ENCODE peak calls at places on chromosomes 12 and 14, in four cellular contexts. O, U, I and V are unnamed samples.

GRCh38 chr12:115097406-115097805 is 413.4 kb upstream of the TBX3 start:
- DNase-seq in O (no peak), U (no peak), I (no peak), V (no peak)

GRCh38 chr14:21097616-21098133 is 780 bp downstream of the ZNF219 start:
- DNase-seq in O (peak; percentile 66), U (no peak), I (no peak), V (no peak)

GRCh38 chr12:59548930-59549329 is 46.9 kb upstream of the SLC16A7 start:
- DNase-seq in O (no peak), U (no peak), I (no peak), V (no peak)

GRCh38 chr12:102595315-102595714 is 115.0 kb upstream of the IGF1 start:
- DNase-seq in O (no peak), U (no peak), I (no peak), V (no peak)

GRCh38 chr14:102490456-102490855 is 19.1 kb downstream of the ANKRD9 start:
- DNase-seq in O (peak; percentile 42), U (no peak), I (no peak), V (no peak)

GRCh38 chr14:104749111-104749649 is 3.8 kb upstream of the SIVA1 start:
- DNase-seq in O (peak; percentile 73), U (peak; percentile 58), I (no peak), V (no peak)

GRCh38 chr14:51080622-51081021 is 14.3 kb downstream of the TRIM9 start:
- DNase-seq in O (no peak), U (no peak), I (no peak), V (no peak)

GRCh38 chr12:80690090-80690489 is 17.3 kb upstream of the MYF6 start:
- DNase-seq in O (no peak), U (no peak), I (no peak), V (no peak)

GRCh38 chr12:8905546-8905945 is 8.8 kb upstream of the PHC1 start:
- DNase-seq in O (no peak), U (no peak), I (peak; percentile 43), V (no peak)

GRCh38 chr12:31368666-31369361 is 42.9 kb upstream of the SINHCAF start:
- DNase-seq in O (no peak), U (no peak), I (no peak), V (no peak)

GRCh38 chr12:88922816-88923215 is 342.5 kb upstream of the KITLG start:
- DNase-seq in O (no peak), U (no peak), I (no peak), V (no peak)

GRCh38 chr12:97536353-97536752 is 73.7 kb downstream of the RMST start:
- DNase-seq in O (no peak), U (no peak), I (no peak), V (no peak)

GRCh38 chr14:96674121-96674520 is 123.1 kb upstream of the VRK1 start:
- DNase-seq in O (no peak), U (no peak), I (no peak), V (no peak)

GRCh38 chr12:124909831-124910560 is 4.5 kb downstream of the UBC start:
- DNase-seq in O (no peak), U (no peak), I (no peak), V (no peak)

GRCh38 chr14:30272848-30273563 is 286.0 kb upstream of the G2E3 start:
- DNase-seq in O (no peak), U (no peak), I (no peak), V (no peak)

GRCh38 chr12:10362828-10363664 is 26.8 kb downstream of the KLRK1 start:
- DNase-seq in O (no peak), U (no peak), I (no peak), V (no peak)

GRCh38 chr14:65940056-65940735 is 527.7 kb downstream of the FUT8 start:
- DNase-seq in O (no peak), U (no peak), I (no peak), V (peak; percentile 28)

GRCh38 chr12:25311501-25311900 is 60.8 kb upstream of the KRAS start:
- DNase-seq in O (no peak), U (no peak), I (no peak), V (no peak)

GRCh38 chr14:66177935-66178334 is 308.2 kb upstream of the CCDC196 start:
- DNase-seq in O (no peak), U (no peak), I (no peak), V (no peak)

GRCh38 chr12:131195796-131196195 is 242.1 kb downstream of the ADGRD1 start:
- DNase-seq in O (no peak), U (no peak), I (no peak), V (no peak)

GRCh38 chr12:52407918-52408317 is 1.8 kb upstream of the KRT82 start:
- DNase-seq in O (no peak), U (no peak), I (no peak), V (no peak)

GRCh38 chr12:67692135-67692534 is 43.6 kb downstream of the DYRK2 start:
- DNase-seq in O (no peak), U (no peak), I (no peak), V (no peak)

GRCh38 chr14:21868442-21869046 is 194.9 kb upstream of the OR4E1 start:
- DNase-seq in O (no peak), U (no peak), I (no peak), V (peak; percentile 76)

GRCh38 chr12:46266869-46267617 is 1.8 kb downstream of the SLC38A1 start:
- DNase-seq in O (peak; percentile 79), U (peak; percentile 71), I (peak; percentile 64), V (peak; percentile 59)

GRCh38 chr12:97276621-97277020 is 186.0 kb upstream of the RMST start:
- DNase-seq in O (no peak), U (no peak), I (no peak), V (no peak)

GRCh38 chr14:100419856-100420255 is 96.7 kb downstream of the SLC25A47 start:
- DNase-seq in O (no peak), U (no peak), I (no peak), V (peak; percentile 21)
- TF ChIP-seq CTCF in O (no peak), U (no peak), I (peak; percentile 47), V (peak; percentile 14)

GRCh38 chr12:53777936-53778644 is 26.3 kb upstream of the CISTR start:
- DNase-seq in O (no peak), U (no peak), I (no peak), V (no peak)
- TF ChIP-seq CTCF in O (no peak), U (no peak), I (no peak), V (no peak)

DNA sequence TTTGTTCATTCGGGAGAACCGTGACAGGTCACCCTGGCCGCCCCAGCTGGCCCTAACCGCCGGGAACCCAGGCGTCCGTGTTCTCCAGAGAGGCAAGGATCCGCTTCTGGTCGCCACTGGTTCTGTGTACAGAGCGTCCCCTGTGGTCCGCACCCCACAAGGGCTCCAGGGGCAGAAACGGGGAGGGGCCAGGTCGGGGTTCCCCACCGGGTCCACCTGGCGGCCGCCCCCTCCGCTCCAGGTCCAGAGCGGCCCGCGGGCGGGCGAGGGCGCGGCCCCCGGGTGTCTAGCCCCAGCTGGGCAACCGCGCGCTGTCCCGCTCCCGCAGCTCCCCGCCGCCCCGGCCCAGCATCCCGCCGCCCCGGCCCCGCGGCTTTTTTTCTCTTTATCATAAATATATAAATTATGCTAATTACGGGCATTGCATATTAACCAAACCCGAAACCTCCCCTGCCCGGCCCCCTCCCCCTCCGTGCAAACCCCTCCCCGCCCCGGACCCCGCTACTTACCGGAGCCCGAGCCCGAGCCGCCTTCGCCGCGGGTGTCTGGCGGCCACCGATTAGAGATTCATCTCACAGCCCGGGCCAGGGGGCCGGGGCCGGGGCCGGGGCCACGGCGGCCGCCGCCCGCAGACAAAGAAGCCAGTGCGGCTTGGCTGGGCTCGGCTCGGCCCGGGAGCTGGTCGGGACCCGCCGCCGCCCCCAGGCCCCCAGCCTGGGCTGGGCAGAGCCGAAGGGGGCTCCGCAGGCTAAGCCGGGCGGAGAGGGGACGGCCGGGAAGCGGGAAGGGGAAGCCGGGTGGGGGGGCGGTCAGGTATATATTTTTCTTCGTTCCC is 512 bp downstream of the POU6F1 start:
- DNase-seq in O (peak; percentile 82), U (peak; percentile 79), I (no peak), V (peak; percentile 45)
- TF ChIP-seq CTCF in O (no peak), U (peak; percentile 16), I (peak; percentile 35), V (peak; percentile 4)

GRCh38 chr12:122306407-122306806 is 40.1 kb upstream of the VPS33A start:
- DNase-seq in O (no peak), U (no peak), I (no peak), V (no peak)
- TF ChIP-seq CTCF in O (no peak), U (no peak), I (no peak), V (no peak)

GRCh38 chr12:110071504-110071903 is 23.2 kb upstream of the C12orf76 start:
- DNase-seq in O (no peak), U (no peak), I (no peak), V (no peak)

GRCh38 chr12:110065540-110065939 is 17.2 kb upstream of the C12orf76 start:
- DNase-seq in O (no peak), U (no peak), I (no peak), V (no peak)

GRCh38 chr12:110067531-110067930 is 19.2 kb upstream of the C12orf76 start:
- DNase-seq in O (no peak), U (no peak), I (no peak), V (no peak)

GRCh38 chr12:110071967-110072366 is 23.6 kb upstream of the C12orf76 start:
- DNase-seq in O (no peak), U (no peak), I (no peak), V (no peak)

GRCh38 chr12:110068654-110069053 is 20.3 kb upstream of the C12orf76 start:
- DNase-seq in O (no peak), U (no peak), I (no peak), V (no peak)
- TF ChIP-seq CTCF in O (no peak), U (no peak), I (no peak), V (no peak)

GRCh38 chr12:113002155-113002554 is 23.8 kb downstream of the OAS2 start:
- DNase-seq in O (no peak), U (no peak), I (no peak), V (no peak)
- TF ChIP-seq CTCF in O (no peak), U (no peak), I (peak; percentile 18), V (peak; percentile 48)

GRCh38 chr14:58129208-58129607 is 22.8 kb downstream of the ARMH4 start:
- DNase-seq in O (no peak), U (no peak), I (no peak), V (no peak)
- TF ChIP-seq CTCF in O (no peak), U (no peak), I (peak; percentile 29), V (no peak)

GRCh38 chr14:64394973-64395633 is 7.0 kb downstream of the MTHFD1 start:
- DNase-seq in O (no peak), U (no peak), I (no peak), V (no peak)
- TF ChIP-seq CTCF in O (no peak), U (no peak), I (no peak), V (no peak)

GRCh38 chr14:71141701-71142374 is 234.6 kb downstream of the PCNX1 start:
- DNase-seq in O (no peak), U (no peak), I (no peak), V (no peak)
- TF ChIP-seq CTCF in O (no peak), U (no peak), I (no peak), V (no peak)